ENCODE peak calls at places on chromosomes 1 and 21, in ten cellular contexts. I is CD4-positive, alpha-beta memory T cell; C is CD4-positive, CD25-positive, alpha-beta regulatory T cell; Q is tibial nerve; T is neuronal stem cell; S is sigmoid colon; Z is IMR-90; J is CD8-positive, alpha-beta T cell; B is lower lobe of right lung; O is vagina. D is an unnamed sample.
A peak's percentile ranks its signal among the peaks of the same experiment; 100 is the strongest.

GRCh38 chr1:203765029-203765837 is at the start of gene LAX1:
- DNase-seq in Q (no peak), T (no peak), O (no peak), I (peak; percentile 87), Z (no peak), S (no peak), B (no peak), J (peak; percentile 82), C (peak; percentile 61), D (no peak)

GRCh38 chr1:192831706-192832355 is 23.0 kb downstream of the RGS2 start:
- DNase-seq in S (no peak), J (no peak), B (no peak), C (no peak), Q (no peak), Z (peak; percentile 34), T (no peak), I (no peak), O (no peak), D (no peak)

GRCh38 chr1:153678519-153679336 is at the start of gene NPR1:
- DNase-seq in S (peak; percentile 91), J (no peak), Z (no peak), Q (peak; percentile 32), I (peak; percentile 22), O (no peak), C (no peak), T (no peak), B (peak; percentile 67), D (peak; percentile 88)

GRCh38 chr21:29092102-29092959 is 18.9 kb upstream of the CCT8 start:
- DNase-seq in B (no peak), Q (no peak), T (no peak), C (no peak), Z (peak; percentile 73), O (no peak), S (no peak), I (no peak), J (no peak), D (no peak)

GRCh38 chr1:50148142-50148923 is 39.6 kb downstream of the ELAVL4 start:
- DNase-seq in C (no peak), J (no peak), T (no peak), I (no peak), Q (no peak), B (no peak), S (no peak), O (no peak), Z (no peak), D (no peak)

GRCh38 chr1:98260839-98261238 is 340.0 kb upstream of the DPYD start:
- DNase-seq in S (no peak), Z (no peak), O (no peak), J (no peak), C (no peak), Q (no peak), I (no peak), B (no peak), T (no peak), D (no peak)

GRCh38 chr1:221891708-221892107 is 149.8 kb upstream of the DUSP10 start:
- DNase-seq in O (no peak), S (no peak), B (no peak), C (no peak), T (no peak), I (no peak), Z (no peak), Q (no peak), J (no peak), D (no peak)

GRCh38 chr21:34734696-34735095 is 65.9 kb downstream of the CLIC6 start:
- DNase-seq in B (no peak), C (no peak), O (no peak), J (no peak), Z (no peak), I (no peak), S (no peak), T (no peak), Q (no peak), D (no peak)

GRCh38 chr1:241939798-241940197 is 17.8 kb upstream of the BECN2 start:
- DNase-seq in C (no peak), I (no peak), Q (no peak), B (no peak), S (no peak), Z (no peak), J (no peak), O (no peak), T (no peak), D (no peak)

DNA sequence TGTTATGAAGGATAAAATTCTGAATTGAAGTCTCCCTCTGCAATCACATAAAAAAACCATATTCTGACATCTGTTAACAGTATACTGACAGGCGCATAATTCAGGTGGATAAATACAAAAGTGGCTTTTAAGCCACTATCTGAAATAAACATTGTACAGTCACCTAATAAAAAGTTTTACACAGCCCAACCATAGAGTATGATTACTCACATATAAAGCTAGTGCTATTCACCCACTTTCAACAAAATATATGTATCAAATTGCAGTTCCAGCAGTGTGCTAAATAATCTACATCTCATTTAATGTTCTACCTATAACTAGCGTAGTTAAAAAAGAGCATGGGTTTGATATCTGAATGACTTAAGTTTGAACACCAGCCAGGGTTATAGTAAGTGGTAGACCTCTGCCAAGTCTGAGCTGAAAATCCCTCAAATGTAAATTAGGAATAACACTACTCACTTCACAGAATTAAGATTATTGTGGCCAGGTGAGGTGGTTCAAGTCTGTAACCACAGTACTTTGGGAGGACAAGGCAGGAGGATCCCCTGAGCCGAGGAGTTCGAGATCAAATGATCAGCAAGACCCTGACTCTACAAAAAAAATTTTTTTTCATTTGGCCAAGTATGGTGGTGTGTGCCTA is 3.9 kb downstream of the EGLN1 start:
- DNase-seq in C (no peak), J (no peak), Z (peak; percentile 17), O (no peak), T (no peak), S (no peak), I (no peak), Q (no peak), B (no peak), D (no peak)
- H3K4me3 ChIP-seq in C (peak overlapping the region; percentile 97), J (peak overlapping the region; percentile 6), Z (peak overlapping the region; percentile 16), O (peak overlapping the region; percentile 79), T (no peak overlapping the region), S (no peak overlapping the region), I (no peak overlapping the region), Q (peak overlapping the region; percentile 67), B (peak overlapping the region; percentile 80), D (peak overlapping the region; percentile 73)

GRCh38 chr1:36955016-36955415 is 79.3 kb downstream of the GRIK3 start:
- DNase-seq in O (no peak), C (no peak), B (no peak), J (no peak), S (no peak), I (no peak), Q (no peak), Z (no peak), T (no peak), D (no peak)
- H3K27ac ChIP-seq in O (no peak overlapping the region), C (no peak overlapping the region), B (no peak overlapping the region), J (no peak overlapping the region), S (no peak overlapping the region), I (no peak overlapping the region), Q (no peak overlapping the region), Z (no peak overlapping the region), T (no peak overlapping the region), D (no peak overlapping the region)

DNA sequence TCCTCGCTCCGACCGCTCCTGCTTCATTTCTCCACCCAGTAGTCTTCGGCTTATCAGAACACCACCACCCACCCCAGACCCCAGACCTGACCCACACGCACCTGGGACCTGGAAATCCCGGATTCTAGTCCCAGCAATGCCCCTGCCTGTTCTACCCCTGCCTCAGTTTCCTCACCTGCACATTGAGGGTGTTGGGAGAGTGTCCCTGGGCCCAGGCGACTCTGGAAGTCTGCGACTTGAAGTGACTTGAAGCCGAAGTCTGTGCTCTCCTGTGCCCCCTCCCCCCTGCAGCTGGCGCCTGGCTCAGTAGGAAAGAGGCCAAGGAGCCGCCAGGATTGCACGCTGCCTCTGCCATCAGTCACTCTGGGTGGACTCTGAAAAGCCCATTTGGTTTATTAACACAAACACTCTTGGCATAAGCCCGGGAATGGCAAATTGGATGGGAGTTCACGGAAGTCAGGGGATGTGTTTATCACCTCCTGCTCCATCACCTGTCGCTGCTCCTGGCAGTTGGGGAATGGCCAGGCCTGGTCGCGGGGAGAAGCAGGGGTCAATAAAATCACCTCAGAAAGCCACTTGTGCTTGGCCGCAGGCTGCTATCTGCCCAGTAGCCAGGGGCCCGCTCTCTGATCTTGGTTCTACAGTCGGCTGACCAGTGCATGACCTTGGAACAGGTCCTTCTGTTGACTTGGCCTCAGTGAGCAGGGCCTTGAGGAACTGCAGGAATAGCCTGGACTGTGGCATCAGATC is 132.7 kb downstream of the ACTL8 start:
- DNase-seq in O (no peak), Z (no peak), I (no peak), B (no peak), C (no peak), Q (no peak), S (no peak), J (no peak), T (no peak), D (no peak)
- H3K36me3 ChIP-seq in O (no peaks in the 10 kb centered on the region), Z (no peaks in the 10 kb centered on the region), I (no peaks in the 10 kb centered on the region), B (no peaks in the 10 kb centered on the region), C (no peaks in the 10 kb centered on the region), Q (no peaks in the 10 kb centered on the region), S (no peaks in the 10 kb centered on the region), J (no peaks in the 10 kb centered on the region), T (no peaks in the 10 kb centered on the region), D (no peaks in the 10 kb centered on the region)

GRCh38 chr21:41641821-41642368 is 125.0 kb downstream of the RIPK4 start:
- DNase-seq in C (no peak), B (no peak), S (peak; percentile 84), J (no peak), T (no peak), O (peak; percentile 95), I (no peak), Q (peak; percentile 43), Z (peak; percentile 94), D (no peak)
- H3K4me3 ChIP-seq in C (no peak overlapping the region), B (no peak overlapping the region), S (no peak overlapping the region), J (no peak overlapping the region), T (no peak overlapping the region), O (no peak overlapping the region), I (no peak overlapping the region), Q (no peak overlapping the region), Z (no peak overlapping the region), D (no peak overlapping the region)

GRCh38 chr21:17613242-17613676 is 558 bp upstream of the BTG3 start:
- DNase-seq in O (peak; percentile 91), J (no peak), Q (peak; percentile 17), C (peak; percentile 4), I (no peak), Z (no peak), B (peak; percentile 87), T (peak; percentile 4), S (peak; percentile 88), D (peak; percentile 77)
- H3K27ac ChIP-seq in O (peak overlapping the region; percentile 94), J (peak overlapping the region; percentile 34), Q (peak overlapping the region; percentile 98), C (peak overlapping the region; percentile 89), I (peak overlapping the region; percentile 84), Z (no peak overlapping the region), B (peak overlapping the region; percentile 96), T (no peak overlapping the region), S (peak overlapping the region; percentile 94), D (peak overlapping the region; percentile 83)

GRCh38 chr1:158087320-158087927 is 93.3 kb upstream of the CD1D start:
- DNase-seq in B (no peak), Q (peak; percentile 34), C (no peak), I (no peak), S (peak; percentile 78), Z (peak; percentile 77), O (no peak), T (peak; percentile 80), J (no peak), D (no peak)
- H3K36me3 ChIP-seq in B (peaks cover 60% of the 10 kb centered on the region), Q (no peaks in the 10 kb centered on the region), C (no peaks in the 10 kb centered on the region), I (no peaks in the 10 kb centered on the region), S (peaks cover 96% of the 10 kb centered on the region), Z (peaks cover 79% of the 10 kb centered on the region), O (no peaks in the 10 kb centered on the region), T (peaks cover 70% of the 10 kb centered on the region), J (no peaks in the 10 kb centered on the region), D (peaks cover 31% of the 10 kb centered on the region)

GRCh38 chr1:17118268-17118667 is 983 bp downstream of the PADI2 start:
- DNase-seq in J (no peak), I (no peak), C (no peak), B (no peak), S (no peak), O (no peak), Q (no peak), T (no peak), Z (no peak), D (no peak)
- H3K4me3 ChIP-seq in J (no peak overlapping the region), I (no peak overlapping the region), C (no peak overlapping the region), B (peak overlapping the region; percentile 55), S (no peak overlapping the region), O (no peak overlapping the region), Q (no peak overlapping the region), T (no peak overlapping the region), Z (no peak overlapping the region), D (peak overlapping the region; percentile 41)

D was measured in kidney.